ENCODE peak calls at places on chromosomes 1 and 21, in four cellular contexts. U is K562, C is tibial nerve, S is HepG2. O is an unnamed sample.

GRCh38 chr1:172928412-172928811 is 122.3 kb downstream of the TNFSF18 start:
- DNase-seq in U (no peak), C (no peak), S (no peak), O (no peak)

GRCh38 chr1:182446033-182446669 is 3.8 kb upstream of the RGSL1 start:
- DNase-seq in U (peak), C (peak), S (peak), O (no peak)

GRCh38 chr1:63381741-63382140 is 14.3 kb downstream of the ALG6 start:
- DNase-seq in U (no peak), C (no peak), S (no peak), O (no peak)

GRCh38 chr1:212030936-212031528 is 4.3 kb downstream of the INTS7 start:
- DNase-seq in U (peak), C (peak), S (peak), O (no peak)

GRCh38 chr1:200206340-200206739 is 178.8 kb downstream of the NR5A2 start:
- DNase-seq in U (no peak), C (no peak), S (no peak), O (no peak)

GRCh38 chr1:2530501-2531361 is 668 bp upstream of the HES5 start:
- DNase-seq in U (no peak), C (no peak), S (no peak), O (peak)

GRCh38 chr1:7561936-7562728 is 209.0 kb upstream of the VAMP3 start:
- DNase-seq in U (no peak), C (no peak), S (no peak), O (no peak)

GRCh38 chr1:107529511-107530149 is 388.8 kb downstream of the NTNG1 start:
- DNase-seq in U (peak), C (peak), S (peak), O (no peak)

GRCh38 chr1:12166834-12167492 is at the start of gene TNFRSF1B:
- DNase-seq in U (peak), C (no peak), S (no peak), O (peak)

GRCh38 chr1:18794066-18794465 is 65.4 kb downstream of the TAS1R2 start:
- DNase-seq in U (no peak), C (no peak), S (peak), O (no peak)

GRCh38 chr1:229251185-229251584 is 19.7 kb upstream of the RAB4A start:
- DNase-seq in U (no peak), C (no peak), S (no peak), O (no peak)

GRCh38 chr1:8122160-8122476 is 96.0 kb upstream of the ERRFI1 start:
- DNase-seq in U (peak), C (no peak), S (no peak), O (no peak)

GRCh38 chr1:15353839-15354579 is 55.7 kb upstream of the EFHD2 start:
- DNase-seq in U (no peak), C (no peak), S (peak), O (no peak)

GRCh38 chr1:18554101-18554500 is 73.4 kb downstream of the KLHDC7A start:
- DNase-seq in U (no peak), C (no peak), S (no peak), O (no peak)

GRCh38 chr1:42962641-42963377 is 4.1 kb upstream of the SLC2A1 start:
- DNase-seq in U (peak), C (no peak), S (peak), O (no peak)

GRCh38 chr1:9239622-9240401 is 5.2 kb downstream of the H6PD start:
- DNase-seq in U (peak), C (peak), S (peak), O (peak)

GRCh38 chr1:223203011-223203410 is 60.0 kb upstream of the TLR5 start:
- DNase-seq in U (no peak), C (no peak), S (no peak), O (peak)

GRCh38 chr1:26287033-26287711 is 7.3 kb downstream of the SH3BGRL3 start:
- DNase-seq in U (peak), C (peak), S (no peak), O (peak)

GRCh38 chr1:174982971-174983689 is 16.6 kb upstream of the CACYBP start:
- DNase-seq in U (peak), C (peak), S (peak), O (no peak)

GRCh38 chr1:53410100-53410541 is 49.1 kb upstream of the DMRTB1 start:
- DNase-seq in U (no peak), C (no peak), S (no peak), O (no peak)

GRCh38 chr1:45344491-45344890 is 4.3 kb upstream of the MUTYH start:
- DNase-seq in U (no peak), C (no peak), S (no peak), O (no peak)

GRCh38 chr1:145985129-145985501 is 11.3 kb downstream of the TXNIP start:
- DNase-seq in U (no peak), C (no peak), S (no peak), O (no peak)

GRCh38 chr1:145982010-145982723 is 14.2 kb downstream of the TXNIP start:
- DNase-seq in U (no peak), C (no peak), S (no peak), O (no peak)

GRCh38 chr1:145983206-145983675 is 13.1 kb downstream of the TXNIP start:
- DNase-seq in U (no peak), C (no peak), S (no peak), O (no peak)

GRCh38 chr1:145985502-145986439 is 10.6 kb downstream of the TXNIP start:
- DNase-seq in U (no peak), C (peak), S (peak), O (peak)

GRCh38 chr1:145983959-145984830 is 12.2 kb downstream of the TXNIP start:
- DNase-seq in U (no peak), C (no peak), S (no peak), O (no peak)
- TF ChIP-seq POLR2A in U (no peak), C (no peak), S (no peak), O (no peak)

GRCh38 chr1:70963374-70963773 is 84.2 kb downstream of the PTGER3 start:
- DNase-seq in U (no peak), C (no peak), S (no peak), O (no peak)
- H3K27ac ChIP-seq in U (no peak), C (no peak), S (no peak), O (no peak)

GRCh38 chr1:27891196-27891889 is 19.0 kb downstream of the THEMIS2 start:
- DNase-seq in U (no peak), C (peak), S (no peak), O (no peak)
- TF ChIP-seq EP300 in U (no peak), C (peak), S (no peak), O (peak)

GRCh38 chr21:45228171-45228641 is 59.5 kb downstream of the POFUT2 start:
- DNase-seq in U (no peak), C (peak), S (peak), O (peak)
- TF ChIP-seq POLR2A in U (no peak), C (no peak), S (no peak), O (no peak)

DNA sequence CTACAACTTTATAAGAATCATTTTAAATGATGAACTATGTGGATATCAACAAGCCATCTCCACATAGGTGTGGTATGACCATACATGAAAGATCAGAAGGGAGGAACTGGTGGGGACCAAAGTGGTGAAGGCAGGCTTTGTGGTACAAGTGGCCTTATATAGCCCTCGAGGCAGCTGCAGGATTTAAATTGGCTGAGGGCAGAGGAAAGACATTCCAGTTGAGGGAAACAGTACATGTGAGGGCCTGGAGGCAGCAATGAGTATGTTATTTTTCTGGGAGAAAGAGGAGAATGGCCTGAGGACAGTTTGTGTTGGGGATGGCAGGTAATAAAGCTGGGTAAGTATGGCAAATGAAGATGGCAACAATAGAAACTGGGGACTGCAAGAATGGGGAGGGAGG is 17.1 kb downstream of the OSCP1 start:
- DNase-seq in U (no peak), C (no peak), S (no peak), O (no peak)
- H3K27ac ChIP-seq in U (no peak), C (no peak), S (no peak), O (no peak)

GRCh38 chr1:84259376-84259775 is 42.1 kb upstream of the SAMD13 start:
- DNase-seq in U (no peak), C (no peak), S (no peak), O (no peak)
- TF ChIP-seq EP300 in U (no peak), C (no peak), S (no peak), O (no peak)

GRCh38 chr1:181152892-181153633 is 64.6 kb downstream of the IER5 start:
- DNase-seq in U (peak), C (peak), S (no peak), O (peak)
- TF ChIP-seq POLR2A in U (no peak), C (peak), S (no peak), O (peak)

GRCh38 chr1:30899577-30900389 is 8.8 kb downstream of the SDC3 start:
- DNase-seq in U (no peak), C (no peak), S (no peak), O (no peak)

GRCh38 chr1:30900486-30900885 is 8.1 kb downstream of the SDC3 start:
- DNase-seq in U (no peak), C (no peak), S (no peak), O (no peak)

GRCh38 chr1:30895942-30896660 is 12.5 kb downstream of the SDC3 start:
- DNase-seq in U (no peak), C (no peak), S (no peak), O (no peak)

GRCh38 chr1:30896905-30897304 is 11.7 kb downstream of the SDC3 start:
- DNase-seq in U (no peak), C (no peak), S (no peak), O (no peak)

GRCh38 chr1:30898031-30898815 is 10.3 kb downstream of the SDC3 start:
- DNase-seq in U (no peak), C (no peak), S (no peak), O (no peak)
- H3K27ac ChIP-seq in U (no peak), C (peak), S (no peak), O (no peak)

GRCh38 chr1:51439053-51439452 is 80.0 kb downstream of the EPS15 start:
- DNase-seq in U (no peak), C (no peak), S (no peak), O (no peak)

GRCh38 chr1:51435902-51436301 is 83.2 kb downstream of the EPS15 start:
- DNase-seq in U (no peak), C (no peak), S (no peak), O (no peak)

GRCh38 chr1:51433972-51434510 is 85.0 kb downstream of the EPS15 start:
- DNase-seq in U (peak), C (no peak), S (no peak), O (no peak)

GRCh38 chr1:51427438-51427837 is 91.6 kb downstream of the EPS15 start:
- DNase-seq in U (no peak), C (no peak), S (no peak), O (no peak)

GRCh38 chr1:51433269-51433971 is 85.6 kb downstream of the EPS15 start:
- DNase-seq in U (peak), C (peak), S (no peak), O (no peak)
- TF ChIP-seq EP300 in U (peak), C (peak), S (no peak), O (no peak)